ENCODE peak calls at places on chromosomes 6 and 20, in four cellular contexts. One of them, this sample, is unnamed.

GRCh38 chr6:137571854-137572253 is 77.7 kb upstream of the OLIG3 start:
- DNase-seq in H9: peak; percentile 57
- DNase-seq in neuronal stem cell: peak; percentile 36
- DNase-seq in trophoblast cell: peak; percentile 89
- DNase-seq in this sample: peak; percentile 19

GRCh38 chr6:37323568-37323967 is 30.2 kb upstream of the RNF8 start:
- DNase-seq in H9: no peak
- DNase-seq in trophoblast cell: no peak
- DNase-seq in neuronal stem cell: no peak
- DNase-seq in this sample: peak; percentile 22

GRCh38 chr6:45156075-45156474 is 172.1 kb upstream of the RUNX2 start:
- DNase-seq in H9: no peak
- DNase-seq in neuronal stem cell: no peak
- DNase-seq in trophoblast cell: peak; percentile 42
- DNase-seq in this sample: no peak

GRCh38 chr20:10445758-10446157 is 10.7 kb downstream of the SLX4IP start:
- DNase-seq in trophoblast cell: no peak
- DNase-seq in neuronal stem cell: no peak
- DNase-seq in H9: no peak
- DNase-seq in this sample: no peak

GRCh38 chr6:7236312-7237209 is 76.4 kb downstream of the SSR1 start:
- DNase-seq in trophoblast cell: no peak
- DNase-seq in neuronal stem cell: no peak
- DNase-seq in H9: no peak
- DNase-seq in this sample: no peak

GRCh38 chr6:6591778-6592388 is 3.4 kb downstream of the LY86 start:
- DNase-seq in neuronal stem cell: no peak
- DNase-seq in H9: no peak
- DNase-seq in trophoblast cell: peak; percentile 41
- DNase-seq in this sample: no peak

GRCh38 chr6:3372184-3372846 is 84.5 kb downstream of the SLC22A23 start:
- DNase-seq in trophoblast cell: no peak
- DNase-seq in H9: no peak
- DNase-seq in neuronal stem cell: no peak
- DNase-seq in this sample: no peak

GRCh38 chr6:157284738-157285421 is 38.4 kb downstream of the TMEM242 start:
- DNase-seq in H9: no peak
- DNase-seq in trophoblast cell: no peak
- DNase-seq in neuronal stem cell: no peak
- DNase-seq in this sample: no peak

GRCh38 chr6:32083812-32084768 is 25.0 kb downstream of the TNXB start:
- DNase-seq in H9: no peak
- DNase-seq in trophoblast cell: no peak
- DNase-seq in neuronal stem cell: no peak
- DNase-seq in this sample: no peak

GRCh38 chr20:51542033-51542893 is at the start of gene NFATC2:
- DNase-seq in trophoblast cell: peak; percentile 15
- DNase-seq in neuronal stem cell: no peak
- DNase-seq in H9: peak; percentile 70
- DNase-seq in this sample: no peak

GRCh38 chr20:61662946-61663460 is 402.7 kb downstream of the TAF4 start:
- DNase-seq in neuronal stem cell: no peak
- DNase-seq in H9: no peak
- DNase-seq in trophoblast cell: no peak
- DNase-seq in this sample: no peak

GRCh38 chr20:4171538-4172116 is 156.3 kb upstream of the RNF24 start:
- DNase-seq in neuronal stem cell: no peak
- DNase-seq in trophoblast cell: peak; percentile 66
- DNase-seq in H9: no peak
- DNase-seq in this sample: peak; percentile 64

GRCh38 chr20:62818592-62819493 is 2.0 kb downstream of the COL9A3 start:
- DNase-seq in trophoblast cell: no peak
- DNase-seq in H9: no peak
- DNase-seq in neuronal stem cell: no peak
- DNase-seq in this sample: no peak

GRCh38 chr20:49867453-49868215 is 47.7 kb downstream of the SPATA2 start:
- DNase-seq in H9: no peak
- DNase-seq in trophoblast cell: peak; percentile 8
- DNase-seq in neuronal stem cell: no peak
- DNase-seq in this sample: no peak

GRCh38 chr6:13703496-13703895 is 8.1 kb downstream of the RANBP9 start:
- DNase-seq in H9: no peak
- DNase-seq in neuronal stem cell: no peak
- DNase-seq in trophoblast cell: no peak
- DNase-seq in this sample: no peak

GRCh38 chr6:35508542-35508941 is 4.2 kb downstream of the TULP1 start:
- DNase-seq in neuronal stem cell: no peak
- DNase-seq in trophoblast cell: no peak
- DNase-seq in H9: no peak
- DNase-seq in this sample: no peak

GRCh38 chr20:34316191-34316814 is 13.1 kb upstream of the AHCY start:
- DNase-seq in H9: no peak
- DNase-seq in trophoblast cell: peak; percentile 61
- DNase-seq in neuronal stem cell: no peak
- DNase-seq in this sample: peak; percentile 29

GRCh38 chr20:1830240-1830639 is 65.0 kb upstream of the SIRPA start:
- DNase-seq in trophoblast cell: peak; percentile 96
- DNase-seq in neuronal stem cell: no peak
- DNase-seq in H9: no peak
- DNase-seq in this sample: peak; percentile 94

GRCh38 chr20:47027042-47027441 is 132.4 kb downstream of the EYA2 start:
- DNase-seq in trophoblast cell: no peak
- DNase-seq in H9: no peak
- DNase-seq in neuronal stem cell: no peak
- DNase-seq in this sample: no peak

GRCh38 chr20:17951323-17951722 is 17.3 kb downstream of the SNX5 start:
- DNase-seq in H9: no peak
- DNase-seq in neuronal stem cell: no peak
- DNase-seq in trophoblast cell: no peak
- DNase-seq in this sample: no peak

GRCh38 chr6:5287205-5287965 is 26.1 kb downstream of the FARS2 start:
- DNase-seq in neuronal stem cell: no peak
- DNase-seq in trophoblast cell: peak; percentile 23
- DNase-seq in H9: no peak
- DNase-seq in this sample: peak; percentile 91

GRCh38 chr20:31996996-31997395 is 13.2 kb upstream of the CCM2L start:
- DNase-seq in H9: no peak
- DNase-seq in neuronal stem cell: no peak
- DNase-seq in trophoblast cell: no peak
- DNase-seq in this sample: no peak

GRCh38 chr6:13848553-13849150 is 34.3 kb upstream of the MCUR1 start:
- DNase-seq in neuronal stem cell: no peak
- DNase-seq in H9: peak; percentile 32
- DNase-seq in trophoblast cell: no peak
- DNase-seq in this sample: no peak

GRCh38 chr6:137904822-137905617 is 38.0 kb downstream of the TNFAIP3 start:
- DNase-seq in neuronal stem cell: no peak
- DNase-seq in trophoblast cell: peak; percentile 8
- DNase-seq in H9: no peak
- DNase-seq in this sample: no peak

GRCh38 chr20:51628533-51629398 is 86.2 kb upstream of the NFATC2 start:
- DNase-seq in trophoblast cell: no peak
- DNase-seq in neuronal stem cell: no peak
- DNase-seq in H9: no peak
- DNase-seq in this sample: peak; percentile 74

GRCh38 chr20:48329216-48329615 is 498.6 kb downstream of the PREX1 start:
- DNase-seq in trophoblast cell: no peak
- DNase-seq in neuronal stem cell: no peak
- DNase-seq in H9: no peak
- DNase-seq in this sample: no peak

GRCh38 chr6:15132854-15133670 is 112.8 kb upstream of the JARID2 start:
- DNase-seq in neuronal stem cell: no peak
- DNase-seq in H9: no peak
- DNase-seq in trophoblast cell: peak; percentile 84
- DNase-seq in this sample: peak; percentile 94

GRCh38 chr6:41489284-41489851 is 56.8 kb upstream of the FOXP4 start:
- DNase-seq in neuronal stem cell: no peak
- DNase-seq in H9: no peak
- DNase-seq in trophoblast cell: no peak
- DNase-seq in this sample: no peak

GRCh38 chr20:21391495-21392298 is 5.6 kb downstream of the NKX2-4 start:
- DNase-seq in trophoblast cell: peak; percentile 8
- DNase-seq in H9: peak; percentile 52
- DNase-seq in neuronal stem cell: no peak
- DNase-seq in this sample: peak; percentile 28

GRCh38 chr6:39005774-39006173 is 42.8 kb upstream of the GLP1R start:
- DNase-seq in neuronal stem cell: no peak
- DNase-seq in trophoblast cell: no peak
- DNase-seq in H9: no peak
- DNase-seq in this sample: no peak

GRCh38 chr6:133682506-133683290 is 206.2 kb upstream of the TCF21 start:
- DNase-seq in trophoblast cell: no peak
- DNase-seq in H9: no peak
- DNase-seq in neuronal stem cell: no peak
- DNase-seq in this sample: no peak

GRCh38 chr6:2221724-2222274 is 23.6 kb downstream of the GMDS start:
- DNase-seq in neuronal stem cell: no peak
- DNase-seq in H9: no peak
- DNase-seq in trophoblast cell: no peak
- DNase-seq in this sample: no peak

GRCh38 chr6:157268396-157268795 is 54.9 kb downstream of the TMEM242 start:
- DNase-seq in neuronal stem cell: no peak
- DNase-seq in trophoblast cell: no peak
- DNase-seq in H9: peak; percentile 14
- DNase-seq in this sample: no peak

GRCh38 chr20:39849664-39850063 is 839.4 kb downstream of the MAFB start:
- DNase-seq in trophoblast cell: no peak
- DNase-seq in H9: no peak
- DNase-seq in neuronal stem cell: no peak
- DNase-seq in this sample: peak; percentile 46

DNA sequence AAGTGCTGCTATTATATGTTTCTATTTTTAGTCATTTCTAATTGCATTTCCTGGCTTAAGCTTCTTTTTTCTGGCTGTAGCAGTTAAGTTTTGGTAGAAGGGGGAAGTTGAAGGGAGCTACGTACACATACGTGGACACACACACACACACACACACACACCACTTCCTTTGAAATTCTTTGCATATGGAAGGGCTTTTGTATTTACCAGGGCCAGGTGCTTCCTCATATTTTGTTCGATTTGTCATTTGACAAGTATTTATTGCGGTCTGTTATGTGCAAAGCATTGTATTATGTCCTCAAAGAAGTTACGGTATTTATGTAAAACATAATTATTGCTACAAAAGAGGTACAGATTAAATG is 82.3 kb downstream of the RTN4IP1 start:
- DNase-seq in H9: no peak
- DNase-seq in neuronal stem cell: no peak
- DNase-seq in trophoblast cell: peak; percentile 50
- DNase-seq in this sample: no peak
- H3K14ac ChIP-seq in H9: no peak overlapping the region
- H3K14ac ChIP-seq in neuronal stem cell: no peak overlapping the region
- H3K14ac ChIP-seq in trophoblast cell: no peak overlapping the region
- H3K14ac ChIP-seq in this sample: no peak overlapping the region

DNA sequence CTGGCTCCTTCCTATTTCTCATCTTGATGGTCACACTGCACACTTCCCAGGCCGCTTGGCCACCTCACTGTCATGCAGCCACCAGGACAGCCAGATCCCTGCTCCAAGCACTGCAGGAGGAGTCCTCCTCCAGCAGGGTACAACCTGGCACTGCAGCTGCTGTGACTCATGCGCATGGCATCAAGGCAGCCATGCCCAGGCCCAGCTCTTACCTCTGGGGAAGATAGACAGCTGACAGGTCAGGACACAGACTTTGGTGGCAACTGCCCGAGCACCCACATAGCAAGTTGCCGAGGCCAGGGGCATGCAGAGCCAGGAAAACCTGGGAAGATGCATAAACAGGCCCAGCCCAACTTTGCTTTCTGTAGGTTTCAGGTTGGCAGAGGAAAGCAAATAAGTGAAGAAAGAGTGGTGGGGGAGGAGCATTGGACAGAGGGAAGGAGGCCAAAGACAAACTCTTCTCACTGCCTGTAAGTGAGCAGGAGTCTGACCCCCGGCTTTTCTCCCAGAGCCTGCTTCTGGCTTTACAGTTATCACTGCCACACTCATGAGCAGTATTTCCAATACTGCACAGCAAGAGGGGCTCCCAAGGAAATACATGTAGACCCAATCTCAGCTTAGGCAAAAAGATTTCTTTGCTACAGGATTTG is 38.8 kb downstream of the SLC22A3 start:
- DNase-seq in H9: no peak
- DNase-seq in neuronal stem cell: no peak
- DNase-seq in trophoblast cell: peak; percentile 18
- DNase-seq in this sample: no peak
- H3K14ac ChIP-seq in H9: no peak overlapping the region
- H3K14ac ChIP-seq in neuronal stem cell: no peak overlapping the region
- H3K14ac ChIP-seq in trophoblast cell: no peak overlapping the region
- H3K14ac ChIP-seq in this sample: no peak overlapping the region

DNA sequence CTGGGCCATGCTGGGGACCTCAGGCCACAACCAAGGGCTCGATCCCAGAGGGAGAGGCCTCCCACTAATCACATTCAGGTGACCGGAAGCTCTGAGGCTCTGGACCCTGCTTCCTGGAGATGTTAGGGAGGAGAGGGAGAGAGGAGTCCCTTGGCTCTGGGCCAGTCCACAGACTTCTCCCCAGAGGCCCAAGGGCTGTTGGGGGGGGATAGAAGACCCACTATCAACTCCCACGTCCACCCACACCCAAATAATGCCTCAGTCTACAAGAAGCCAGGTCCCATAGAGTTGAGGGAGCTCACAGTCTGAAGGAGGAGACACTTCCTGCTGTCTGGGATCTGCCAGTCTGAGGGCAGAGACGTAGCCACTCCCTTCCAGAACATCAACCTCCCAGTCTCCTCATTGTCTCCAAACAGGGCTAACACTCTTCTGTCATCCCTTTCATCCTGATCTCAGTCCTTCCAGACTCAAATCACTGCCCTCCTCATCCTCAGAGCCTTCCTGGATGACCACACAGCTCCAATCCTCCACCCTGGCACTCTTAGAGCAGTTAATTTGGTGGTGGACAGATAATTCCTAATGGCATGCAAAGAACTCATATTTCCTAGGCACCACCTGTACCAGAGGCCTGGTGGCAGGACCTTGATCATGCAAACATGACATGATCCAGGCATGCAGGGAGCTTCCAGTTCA is 69.9 kb downstream of the MRPL14 start:
- DNase-seq in neuronal stem cell: no peak
- DNase-seq in H9: no peak
- DNase-seq in trophoblast cell: peak; percentile 23
- DNase-seq in this sample: no peak
- H3K14ac ChIP-seq in neuronal stem cell: no peak overlapping the region
- H3K14ac ChIP-seq in H9: no peak overlapping the region
- H3K14ac ChIP-seq in trophoblast cell: no peak overlapping the region
- H3K14ac ChIP-seq in this sample: peak overlapping the region; percentile 66

GRCh38 chr6:130932956-130933355 is 105.8 kb downstream of the SMLR1 start:
- DNase-seq in trophoblast cell: no peak
- DNase-seq in neuronal stem cell: no peak
- DNase-seq in H9: no peak
- DNase-seq in this sample: peak; percentile 24

GRCh38 chr6:130932438-130932837 is 105.2 kb downstream of the SMLR1 start:
- DNase-seq in neuronal stem cell: no peak
- DNase-seq in trophoblast cell: no peak
- DNase-seq in H9: no peak
- DNase-seq in this sample: no peak

GRCh38 chr6:130934848-130935585 is 107.8 kb downstream of the SMLR1 start:
- DNase-seq in trophoblast cell: peak; percentile 33
- DNase-seq in neuronal stem cell: no peak
- DNase-seq in H9: no peak
- DNase-seq in this sample: peak; percentile 43

GRCh38 chr6:130931683-130932082 is 104.5 kb downstream of the SMLR1 start:
- DNase-seq in H9: no peak
- DNase-seq in trophoblast cell: no peak
- DNase-seq in neuronal stem cell: no peak
- DNase-seq in this sample: no peak

GRCh38 chr6:130933712-130934200 is 106.5 kb downstream of the SMLR1 start:
- DNase-seq in trophoblast cell: peak; percentile 55
- DNase-seq in neuronal stem cell: no peak
- DNase-seq in H9: no peak
- DNase-seq in this sample: peak; percentile 56
- H3K14ac ChIP-seq in trophoblast cell: no peak overlapping the region
- H3K14ac ChIP-seq in neuronal stem cell: no peak overlapping the region
- H3K14ac ChIP-seq in H9: no peak overlapping the region
- H3K14ac ChIP-seq in this sample: no peak overlapping the region